ENCODE peak calls at places on chromosomes 12 and 14, in four cellular contexts. L is HepG2, U is K562, Z is GM12878. E is an unnamed sample.
A peak's percentile ranks its signal among the peaks of the same experiment; 100 is the strongest.

GRCh38 chr14:67963960-67964359 is 144.4 kb downstream of the RAD51B start:
- DNase-seq in Z (no peak), L (no peak), U (no peak), E (no peak)

GRCh38 chr12:50050410-50051280 is 6.8 kb upstream of the ASIC1 start:
- DNase-seq in U (peak; percentile 96), L (peak; percentile 46), Z (no peak), E (no peak)

GRCh38 chr14:36508418-36509051 is 11.5 kb downstream of the NKX2-1 start:
- DNase-seq in L (no peak), Z (no peak), U (no peak), E (peak; percentile 72)

GRCh38 chr14:39722547-39723273 is 290.5 kb upstream of the FBXO33 start:
- DNase-seq in Z (no peak), L (no peak), U (no peak), E (no peak)

GRCh38 chr12:83690465-83690864 is 1003.8 kb downstream of the TMTC2 start:
- DNase-seq in L (no peak), Z (no peak), U (no peak), E (no peak)

GRCh38 chr12:47017901-47018479 is 61.4 kb upstream of the PCED1B start:
- DNase-seq in Z (no peak), U (no peak), L (no peak), E (no peak)

GRCh38 chr14:92534863-92535654 is 21.5 kb downstream of the RIN3 start:
- DNase-seq in Z (no peak), L (no peak), U (no peak), E (no peak)

GRCh38 chr12:95736631-95737030 is 53.9 kb downstream of the NTN4 start:
- DNase-seq in L (no peak), U (no peak), Z (no peak), E (no peak)

GRCh38 chr12:51598156-51598555 is 7.1 kb downstream of the SCN8A start:
- DNase-seq in Z (no peak), L (no peak), U (no peak), E (no peak)

GRCh38 chr12:9597365-9597764 is 10.4 kb downstream of the KLRB1 start:
- DNase-seq in U (no peak), L (no peak), Z (no peak), E (no peak)

GRCh38 chr14:71534506-71534905 is 397.7 kb upstream of the RGS6 start:
- DNase-seq in L (no peak), U (no peak), Z (no peak), E (no peak)

GRCh38 chr12:119375619-119376018 is 41.1 kb downstream of the CCDC60 start:
- DNase-seq in L (no peak), Z (peak; percentile 47), U (no peak), E (no peak)

GRCh38 chr14:50608302-50608851 is 48.4 kb downstream of the ATL1 start:
- DNase-seq in Z (no peak), U (no peak), L (no peak), E (no peak)

GRCh38 chr14:50603565-50603964 is 43.6 kb downstream of the ATL1 start:
- DNase-seq in L (no peak), U (no peak), Z (no peak), E (no peak)

GRCh38 chr14:50602035-50602434 is 42.1 kb downstream of the ATL1 start:
- DNase-seq in Z (no peak), U (peak; percentile 3), L (no peak), E (no peak)

GRCh38 chr14:50607181-50607580 is 47.2 kb downstream of the ATL1 start:
- DNase-seq in U (peak; percentile 2), L (no peak), Z (no peak), E (no peak)

GRCh38 chr14:50605776-50606175 is 45.8 kb downstream of the ATL1 start:
- DNase-seq in Z (no peak), U (no peak), L (no peak), E (no peak)
- TF ChIP-seq BRCA1 in Z (no peak), U (no peak), L (no peak), E (no peak)

GRCh38 chr12:111454311-111454710 is 48.6 kb downstream of the SH2B3 start:
- DNase-seq in U (no peak), Z (no peak), L (no peak), E (peak; percentile 31)

GRCh38 chr12:111457577-111457976 is 51.9 kb downstream of the SH2B3 start:
- DNase-seq in Z (no peak), L (no peak), U (no peak), E (no peak)

GRCh38 chr12:111454716-111455447 is 49.2 kb downstream of the SH2B3 start:
- DNase-seq in U (no peak), L (no peak), Z (no peak), E (no peak)

GRCh38 chr12:111457071-111457470 is 51.3 kb downstream of the SH2B3 start:
- DNase-seq in L (no peak), Z (no peak), U (no peak), E (peak; percentile 36)

DNA sequence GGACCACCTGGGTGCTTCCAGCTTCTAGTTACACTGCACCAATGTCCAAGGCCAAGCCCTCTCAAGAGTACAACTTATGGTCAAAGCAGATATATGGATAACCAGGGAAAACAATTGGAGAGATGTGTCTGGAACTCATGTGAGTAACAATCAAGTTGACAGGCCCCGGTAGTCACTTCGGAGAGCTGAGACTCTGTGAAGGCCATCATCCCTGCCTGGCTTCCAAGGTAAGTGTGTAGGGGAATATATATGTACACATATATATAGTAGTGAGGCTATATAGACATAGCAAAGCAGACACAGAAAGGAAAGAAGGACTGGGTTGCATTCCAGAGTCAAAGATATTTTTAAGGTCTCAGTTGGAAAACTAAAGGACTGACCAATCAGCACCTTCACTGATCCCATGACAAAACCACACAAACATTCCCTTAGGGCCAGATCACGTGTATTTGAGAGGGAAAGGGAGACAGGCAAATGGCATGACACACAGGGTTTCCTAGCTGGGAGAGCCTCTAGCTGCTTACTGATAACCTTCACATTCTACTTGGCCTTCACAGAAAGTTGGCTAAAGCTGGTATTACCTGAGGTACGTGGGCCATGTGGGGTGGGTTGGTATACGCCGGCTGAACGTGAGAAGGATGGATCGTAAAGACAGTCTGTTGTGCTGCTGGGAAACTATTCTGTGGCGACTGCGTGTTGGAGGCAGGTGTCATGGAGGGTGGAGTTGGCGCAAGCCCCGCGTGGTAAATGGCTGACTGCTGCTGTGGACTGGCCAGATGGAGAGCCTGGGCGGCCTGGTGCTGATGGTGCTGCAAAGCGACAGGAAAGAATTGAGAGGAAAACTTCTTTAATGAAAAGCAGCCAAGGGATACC is 50.0 kb downstream of the SH2B3 start:
- DNase-seq in U (no peak), Z (no peak), L (no peak), E (peak; percentile 36)
- TF ChIP-seq BRCA1 in U (no peak), Z (no peak), L (no peak), E (no peak)

DNA sequence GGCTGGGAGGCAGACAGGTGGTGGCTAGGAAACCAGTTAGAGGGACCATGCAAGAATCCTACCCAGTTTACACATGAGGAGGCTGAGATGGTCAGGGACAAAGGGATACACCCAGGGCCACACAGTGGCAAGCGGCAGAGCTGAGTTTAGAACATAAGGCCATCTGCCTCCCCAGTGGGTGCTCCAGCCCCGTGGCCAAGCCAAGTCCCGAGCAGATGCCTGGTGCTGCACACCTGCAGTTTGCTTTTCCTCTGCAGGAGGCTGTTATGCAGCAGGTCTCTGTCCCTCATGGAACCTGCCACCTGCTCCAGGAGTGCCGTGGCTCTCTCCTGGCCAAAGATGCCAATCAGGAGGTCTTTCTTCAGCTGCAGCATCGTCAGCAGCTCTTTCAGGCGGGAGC is 70.8 kb downstream of the SYNE3 start:
- DNase-seq in L (no peak), U (no peak), Z (no peak), E (no peak)
- TF ChIP-seq BRCA1 in L (no peak), U (no peak), Z (no peak), E (no peak)

GRCh38 chr14:78746086-78746595 is 576.0 kb downstream of the NRXN3 start:
- DNase-seq in U (no peak), L (no peak), Z (no peak), E (no peak)
- TF ChIP-seq BRCA1 in U (no peak), L (no peak), Z (no peak), E (no peak)

E was measured in H1.